ENCODE peak calls at places on chromosomes 7 and 10, in five cellular contexts. One of them, this sample, is unnamed.

GRCh38 chr10:33321516-33321915 is 13.0 kb downstream of the NRP1 start:
- DNase-seq in brain microvascular endothelial cell: no peak
- DNase-seq in retinal pigment epithelial cell: no peak
- DNase-seq in PC-3: no peak
- DNase-seq in fibroblast of mammary gland: no peak
- DNase-seq in this sample: peak; percentile 70

GRCh38 chr10:86668297-86669165 is at the start of gene LDB3:
- DNase-seq in retinal pigment epithelial cell: no peak
- DNase-seq in PC-3: peak; percentile 75
- DNase-seq in brain microvascular endothelial cell: peak; percentile 36
- DNase-seq in fibroblast of mammary gland: no peak
- DNase-seq in this sample: no peak

GRCh38 chr7:99953649-99954048 is 22.2 kb downstream of the AZGP1 start:
- DNase-seq in retinal pigment epithelial cell: no peak
- DNase-seq in fibroblast of mammary gland: peak; percentile 62
- DNase-seq in PC-3: peak; percentile 36
- DNase-seq in brain microvascular endothelial cell: no peak
- DNase-seq in this sample: peak; percentile 88

GRCh38 chr10:76197293-76197692 is 765.9 kb downstream of the LRMDA start:
- DNase-seq in fibroblast of mammary gland: no peak
- DNase-seq in brain microvascular endothelial cell: no peak
- DNase-seq in retinal pigment epithelial cell: no peak
- DNase-seq in PC-3: no peak
- DNase-seq in this sample: no peak

GRCh38 chr10:2949948-2950354 is 117.4 kb upstream of the PFKP start:
- DNase-seq in brain microvascular endothelial cell: no peak
- DNase-seq in fibroblast of mammary gland: peak; percentile 77
- DNase-seq in PC-3: peak; percentile 50
- DNase-seq in retinal pigment epithelial cell: peak; percentile 19
- DNase-seq in this sample: peak; percentile 53

GRCh38 chr7:148049068-148049467 is 541.5 kb upstream of the C7orf33 start:
- DNase-seq in brain microvascular endothelial cell: no peak
- DNase-seq in retinal pigment epithelial cell: no peak
- DNase-seq in fibroblast of mammary gland: no peak
- DNase-seq in PC-3: no peak
- DNase-seq in this sample: no peak

GRCh38 chr10:70255329-70256299 is 22.4 kb upstream of the PPA1 start:
- DNase-seq in fibroblast of mammary gland: peak; percentile 33
- DNase-seq in brain microvascular endothelial cell: no peak
- DNase-seq in retinal pigment epithelial cell: peak; percentile 85
- DNase-seq in PC-3: peak; percentile 65
- DNase-seq in this sample: peak; percentile 15

GRCh38 chr7:148050492-148051158 is 539.9 kb upstream of the C7orf33 start:
- DNase-seq in fibroblast of mammary gland: no peak
- DNase-seq in retinal pigment epithelial cell: no peak
- DNase-seq in brain microvascular endothelial cell: no peak
- DNase-seq in PC-3: peak; percentile 25
- DNase-seq in this sample: no peak

GRCh38 chr10:66202101-66202500 is 723.7 kb upstream of the LRRTM3 start:
- DNase-seq in fibroblast of mammary gland: no peak
- DNase-seq in retinal pigment epithelial cell: no peak
- DNase-seq in PC-3: no peak
- DNase-seq in brain microvascular endothelial cell: no peak
- DNase-seq in this sample: no peak

GRCh38 chr7:50092579-50093411 is at the start of gene ZPBP:
- DNase-seq in retinal pigment epithelial cell: peak; percentile 4
- DNase-seq in fibroblast of mammary gland: peak; percentile 34
- DNase-seq in brain microvascular endothelial cell: peak; percentile 35
- DNase-seq in PC-3: peak; percentile 67
- DNase-seq in this sample: peak; percentile 33

GRCh38 chr7:33563010-33563409 is 342.3 kb upstream of the BMPER start:
- DNase-seq in retinal pigment epithelial cell: no peak
- DNase-seq in PC-3: no peak
- DNase-seq in brain microvascular endothelial cell: no peak
- DNase-seq in fibroblast of mammary gland: peak; percentile 8
- DNase-seq in this sample: peak; percentile 45

GRCh38 chr10:79049931-79050895 is 18.6 kb upstream of the ZMIZ1 start:
- DNase-seq in brain microvascular endothelial cell: no peak
- DNase-seq in fibroblast of mammary gland: no peak
- DNase-seq in PC-3: peak; percentile 59
- DNase-seq in retinal pigment epithelial cell: no peak
- DNase-seq in this sample: no peak

GRCh38 chr10:119026301-119027110 is 3.0 kb upstream of the NANOS1 start:
- DNase-seq in fibroblast of mammary gland: no peak
- DNase-seq in PC-3: peak; percentile 12
- DNase-seq in retinal pigment epithelial cell: no peak
- DNase-seq in brain microvascular endothelial cell: no peak
- DNase-seq in this sample: no peak

GRCh38 chr7:91140286-91140685 is 123.9 kb upstream of the FZD1 start:
- DNase-seq in fibroblast of mammary gland: no peak
- DNase-seq in retinal pigment epithelial cell: no peak
- DNase-seq in PC-3: no peak
- DNase-seq in brain microvascular endothelial cell: no peak
- DNase-seq in this sample: no peak

GRCh38 chr7:66860767-66861166 is 60.3 kb upstream of the TMEM248 start:
- DNase-seq in brain microvascular endothelial cell: no peak
- DNase-seq in PC-3: no peak
- DNase-seq in fibroblast of mammary gland: no peak
- DNase-seq in retinal pigment epithelial cell: no peak
- DNase-seq in this sample: no peak

GRCh38 chr7:41224063-41224763 is 478.7 kb downstream of the INHBA start:
- DNase-seq in PC-3: peak; percentile 98
- DNase-seq in brain microvascular endothelial cell: peak; percentile 37
- DNase-seq in retinal pigment epithelial cell: no peak
- DNase-seq in fibroblast of mammary gland: peak; percentile 71
- DNase-seq in this sample: peak; percentile 30

GRCh38 chr10:96271017-96271815 is at the start of gene BLNK:
- DNase-seq in fibroblast of mammary gland: peak; percentile 39
- DNase-seq in brain microvascular endothelial cell: no peak
- DNase-seq in PC-3: peak; percentile 44
- DNase-seq in retinal pigment epithelial cell: peak; percentile 19
- DNase-seq in this sample: peak; percentile 4

GRCh38 chr7:134729895-134730294 is 49.5 kb upstream of the CALD1 start:
- DNase-seq in fibroblast of mammary gland: no peak
- DNase-seq in PC-3: no peak
- DNase-seq in retinal pigment epithelial cell: no peak
- DNase-seq in brain microvascular endothelial cell: no peak
- DNase-seq in this sample: peak; percentile 26

GRCh38 chr7:153910604-153911003 is 141.6 kb upstream of the DPP6 start:
- DNase-seq in retinal pigment epithelial cell: no peak
- DNase-seq in PC-3: no peak
- DNase-seq in fibroblast of mammary gland: no peak
- DNase-seq in brain microvascular endothelial cell: no peak
- DNase-seq in this sample: no peak

GRCh38 chr7:153524070-153524601 is 528.1 kb upstream of the DPP6 start:
- DNase-seq in PC-3: no peak
- DNase-seq in fibroblast of mammary gland: no peak
- DNase-seq in brain microvascular endothelial cell: no peak
- DNase-seq in retinal pigment epithelial cell: no peak
- DNase-seq in this sample: no peak

GRCh38 chr10:31582365-31583052 is 263.5 kb downstream of the ZEB1 start:
- DNase-seq in retinal pigment epithelial cell: peak; percentile 34
- DNase-seq in fibroblast of mammary gland: no peak
- DNase-seq in PC-3: peak; percentile 69
- DNase-seq in brain microvascular endothelial cell: peak; percentile 23
- DNase-seq in this sample: peak; percentile 25

GRCh38 chr10:35228058-35228457 is 101.4 kb downstream of the CREM start:
- DNase-seq in brain microvascular endothelial cell: no peak
- DNase-seq in PC-3: peak; percentile 60
- DNase-seq in retinal pigment epithelial cell: no peak
- DNase-seq in fibroblast of mammary gland: no peak
- DNase-seq in this sample: no peak
- TF ChIP-seq CTCF in brain microvascular endothelial cell: no peak
- TF ChIP-seq CTCF in PC-3: peak; percentile 58
- TF ChIP-seq CTCF in retinal pigment epithelial cell: peak; percentile 14
- TF ChIP-seq CTCF in fibroblast of mammary gland: peak; percentile 10
- TF ChIP-seq CTCF in this sample: peak; percentile 24

DNA sequence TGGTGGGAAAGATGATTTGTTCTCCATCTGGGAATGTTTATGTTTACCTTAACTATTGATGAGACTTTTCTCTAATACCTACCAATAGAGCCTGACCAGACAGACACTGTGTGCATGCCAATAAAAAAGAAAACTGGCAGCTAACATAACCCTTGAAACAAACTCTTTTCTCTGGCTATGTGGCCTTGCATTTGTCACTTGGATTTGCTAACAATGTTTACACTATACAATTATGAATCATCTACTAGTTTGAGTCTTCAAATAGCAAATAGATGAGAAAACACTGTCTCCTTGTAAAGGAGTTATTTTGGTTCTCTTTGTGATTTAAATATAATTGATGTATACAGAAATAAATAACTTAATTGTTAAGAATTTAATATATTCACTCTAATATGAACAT is 273.1 kb downstream of the SEMA3D start:
- DNase-seq in retinal pigment epithelial cell: no peak
- DNase-seq in PC-3: peak; percentile 66
- DNase-seq in brain microvascular endothelial cell: no peak
- DNase-seq in fibroblast of mammary gland: peak; percentile 48
- DNase-seq in this sample: peak; percentile 46
- H3K4me3 ChIP-seq in retinal pigment epithelial cell: no peak overlapping the region
- H3K4me3 ChIP-seq in PC-3: no peak overlapping the region
- H3K4me3 ChIP-seq in brain microvascular endothelial cell: no peak overlapping the region
- H3K4me3 ChIP-seq in fibroblast of mammary gland: no peak overlapping the region
- H3K4me3 ChIP-seq in this sample: no peak overlapping the region

DNA sequence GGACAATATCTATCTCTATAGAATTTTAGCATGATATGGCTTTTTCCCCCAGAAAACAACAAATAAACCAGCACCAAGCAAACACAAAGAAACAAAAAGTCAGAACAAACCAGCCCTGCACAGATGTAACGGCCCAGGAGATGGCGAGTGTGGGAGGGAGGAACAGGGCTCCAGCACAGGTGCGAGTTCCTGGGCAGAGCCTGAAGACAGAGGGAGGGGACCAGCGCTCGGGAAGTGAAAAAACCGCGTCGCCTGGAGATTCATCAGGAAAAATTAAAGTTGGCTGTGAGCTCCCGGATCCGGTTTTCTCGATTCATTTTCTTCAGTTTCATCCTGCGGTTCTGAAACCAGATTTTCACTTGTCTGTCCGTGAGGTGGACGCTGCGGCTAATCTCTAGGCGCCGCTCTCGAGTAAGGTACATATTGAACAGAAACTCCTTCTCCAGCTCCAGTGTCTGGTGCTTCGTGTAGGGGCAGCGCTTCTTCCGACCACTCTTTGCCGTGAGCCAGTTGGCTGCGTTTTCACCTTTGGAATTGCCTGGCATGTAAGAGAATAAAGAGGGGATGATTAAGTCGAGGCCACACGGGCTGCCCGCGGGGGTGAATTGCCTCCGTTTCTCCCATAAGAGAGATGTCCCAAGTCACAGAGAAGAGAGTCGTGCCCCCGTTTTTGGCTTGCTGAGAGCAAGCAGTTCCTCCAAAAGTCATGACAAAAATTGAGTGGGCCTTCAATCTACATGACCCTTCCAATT is 2.3 kb downstream of the HOXA10 start:
- DNase-seq in fibroblast of mammary gland: peak; percentile 41
- DNase-seq in PC-3: no peak
- DNase-seq in retinal pigment epithelial cell: no peak
- DNase-seq in brain microvascular endothelial cell: no peak
- DNase-seq in this sample: no peak
- TF ChIP-seq CTCF in fibroblast of mammary gland: no peak
- TF ChIP-seq CTCF in PC-3: no peak
- TF ChIP-seq CTCF in retinal pigment epithelial cell: no peak
- TF ChIP-seq CTCF in brain microvascular endothelial cell: no peak
- TF ChIP-seq CTCF in this sample: no peak

DNA sequence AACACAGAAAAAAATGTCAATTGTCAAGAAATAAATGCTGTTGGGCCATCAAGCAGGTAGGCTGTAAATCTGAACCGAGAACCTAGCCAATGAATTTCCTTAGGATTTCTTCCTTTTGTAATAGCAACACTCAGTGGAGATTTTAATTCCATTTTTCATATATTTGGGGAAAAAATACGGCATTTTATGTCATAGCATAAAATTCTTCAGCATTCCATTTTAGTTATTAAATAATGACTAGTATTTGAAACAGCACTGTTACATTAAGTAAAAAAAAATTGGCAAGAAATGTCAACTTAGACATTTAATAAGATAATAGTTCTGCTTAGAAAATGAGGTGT is 12.3 kb upstream of the VIM start:
- DNase-seq in retinal pigment epithelial cell: no peak
- DNase-seq in brain microvascular endothelial cell: no peak
- DNase-seq in fibroblast of mammary gland: no peak
- DNase-seq in PC-3: no peak
- DNase-seq in this sample: no peak
- H3K4me3 ChIP-seq in retinal pigment epithelial cell: no peak overlapping the region
- H3K4me3 ChIP-seq in brain microvascular endothelial cell: no peak overlapping the region
- H3K4me3 ChIP-seq in fibroblast of mammary gland: peak overlapping the region; percentile 38
- H3K4me3 ChIP-seq in PC-3: peak overlapping the region; percentile 51
- H3K4me3 ChIP-seq in this sample: peak overlapping the region; percentile 45

GRCh38 chr7:121510302-121510701 is 114.2 kb upstream of the FAM3C start:
- DNase-seq in fibroblast of mammary gland: no peak
- DNase-seq in retinal pigment epithelial cell: no peak
- DNase-seq in PC-3: no peak
- DNase-seq in brain microvascular endothelial cell: no peak
- DNase-seq in this sample: no peak
- TF ChIP-seq CTCF in fibroblast of mammary gland: peak; percentile 11
- TF ChIP-seq CTCF in retinal pigment epithelial cell: no peak
- TF ChIP-seq CTCF in PC-3: no peak
- TF ChIP-seq CTCF in brain microvascular endothelial cell: no peak
- TF ChIP-seq CTCF in this sample: no peak

This sample was measured in AG10803.